ENCODE peak calls at places on chromosomes 3 and 15, in ten cellular contexts. One of them, this sample, is unnamed. For H3K27me3 and H3K4me1, the result is how much of the 10 kb centered on the place peaks cover.

GRCh38 chr3:38723569-38724391 is 74.3 kb upstream of the SCN5A start:
- DNase-seq in MM.1S: no peak
- DNase-seq in heart left ventricle: peak
- DNase-seq in GM23248: no peak
- DNase-seq in neural progenitor cell: no peak
- DNase-seq in pancreas: no peak
- DNase-seq in naive thymus-derived CD4-positive, alpha-beta T cell: no peak
- DNase-seq in CD8-positive, alpha-beta T cell: no peak
- DNase-seq in left ventricle myocardium inferior: peak
- DNase-seq in psoas muscle: no peak
- DNase-seq in this sample: no peak

GRCh38 chr3:127920738-127921137 is 5.7 kb downstream of the KBTBD12 start:
- DNase-seq in MM.1S: no peak
- DNase-seq in heart left ventricle: no peak
- DNase-seq in GM23248: no peak
- DNase-seq in neural progenitor cell: no peak
- DNase-seq in pancreas: no peak
- DNase-seq in naive thymus-derived CD4-positive, alpha-beta T cell: no peak
- DNase-seq in CD8-positive, alpha-beta T cell: no peak
- DNase-seq in left ventricle myocardium inferior: no peak
- DNase-seq in psoas muscle: no peak
- DNase-seq in this sample: no peak

GRCh38 chr15:67405208-67406191 is 115.4 kb upstream of the C15orf61 start:
- DNase-seq in MM.1S: no peak
- DNase-seq in heart left ventricle: no peak
- DNase-seq in GM23248: peak
- DNase-seq in neural progenitor cell: no peak
- DNase-seq in pancreas: no peak
- DNase-seq in naive thymus-derived CD4-positive, alpha-beta T cell: no peak
- DNase-seq in CD8-positive, alpha-beta T cell: no peak
- DNase-seq in left ventricle myocardium inferior: no peak
- DNase-seq in psoas muscle: no peak
- DNase-seq in this sample: no peak

GRCh38 chr15:34109775-34110663 is 8.1 kb downstream of the PGBD4 start:
- DNase-seq in MM.1S: no peak
- DNase-seq in heart left ventricle: no peak
- DNase-seq in GM23248: peak
- DNase-seq in neural progenitor cell: peak
- DNase-seq in pancreas: no peak
- DNase-seq in naive thymus-derived CD4-positive, alpha-beta T cell: peak
- DNase-seq in CD8-positive, alpha-beta T cell: no peak
- DNase-seq in left ventricle myocardium inferior: no peak
- DNase-seq in psoas muscle: no peak
- DNase-seq in this sample: no peak

GRCh38 chr3:119323401-119324107 is 29.4 kb downstream of the ARHGAP31 start:
- DNase-seq in MM.1S: no peak
- DNase-seq in heart left ventricle: no peak
- DNase-seq in GM23248: no peak
- DNase-seq in neural progenitor cell: no peak
- DNase-seq in pancreas: peak
- DNase-seq in naive thymus-derived CD4-positive, alpha-beta T cell: peak
- DNase-seq in CD8-positive, alpha-beta T cell: no peak
- DNase-seq in left ventricle myocardium inferior: no peak
- DNase-seq in psoas muscle: no peak
- DNase-seq in this sample: no peak

GRCh38 chr3:150249776-150250175 is 158.3 kb upstream of the TSC22D2 start:
- DNase-seq in MM.1S: no peak
- DNase-seq in heart left ventricle: no peak
- DNase-seq in GM23248: no peak
- DNase-seq in neural progenitor cell: no peak
- DNase-seq in pancreas: no peak
- DNase-seq in naive thymus-derived CD4-positive, alpha-beta T cell: no peak
- DNase-seq in CD8-positive, alpha-beta T cell: no peak
- DNase-seq in left ventricle myocardium inferior: no peak
- DNase-seq in psoas muscle: no peak
- DNase-seq in this sample: no peak

GRCh38 chr3:38582941-38583645 is 66.4 kb downstream of the SCN5A start:
- DNase-seq in MM.1S: no peak
- DNase-seq in heart left ventricle: peak
- DNase-seq in GM23248: no peak
- DNase-seq in neural progenitor cell: no peak
- DNase-seq in pancreas: no peak
- DNase-seq in naive thymus-derived CD4-positive, alpha-beta T cell: no peak
- DNase-seq in CD8-positive, alpha-beta T cell: no peak
- DNase-seq in left ventricle myocardium inferior: no peak
- DNase-seq in psoas muscle: no peak
- DNase-seq in this sample: no peak

GRCh38 chr3:169387751-169388696 is 275.5 kb downstream of the MECOM start:
- DNase-seq in MM.1S: peak
- DNase-seq in heart left ventricle: peak
- DNase-seq in GM23248: peak
- DNase-seq in neural progenitor cell: peak
- DNase-seq in pancreas: no peak
- DNase-seq in naive thymus-derived CD4-positive, alpha-beta T cell: no peak
- DNase-seq in CD8-positive, alpha-beta T cell: no peak
- DNase-seq in left ventricle myocardium inferior: peak
- DNase-seq in psoas muscle: peak
- DNase-seq in this sample: peak

GRCh38 chr15:100330221-100330620 is 11.6 kb downstream of the ADAMTS17 start:
- DNase-seq in MM.1S: no peak
- DNase-seq in heart left ventricle: no peak
- DNase-seq in GM23248: no peak
- DNase-seq in neural progenitor cell: no peak
- DNase-seq in pancreas: no peak
- DNase-seq in naive thymus-derived CD4-positive, alpha-beta T cell: no peak
- DNase-seq in CD8-positive, alpha-beta T cell: no peak
- DNase-seq in left ventricle myocardium inferior: no peak
- DNase-seq in psoas muscle: no peak
- DNase-seq in this sample: no peak

GRCh38 chr3:195066441-195066841 is 204.5 kb downstream of the XXYLT1 start:
- DNase-seq in MM.1S: no peak
- DNase-seq in heart left ventricle: no peak
- DNase-seq in GM23248: no peak
- DNase-seq in neural progenitor cell: no peak
- DNase-seq in pancreas: peak
- DNase-seq in naive thymus-derived CD4-positive, alpha-beta T cell: no peak
- DNase-seq in CD8-positive, alpha-beta T cell: no peak
- DNase-seq in left ventricle myocardium inferior: no peak
- DNase-seq in psoas muscle: peak
- DNase-seq in this sample: no peak

GRCh38 chr3:4271834-4272233 is 31.3 kb upstream of the SETMAR start:
- DNase-seq in MM.1S: peak
- DNase-seq in heart left ventricle: no peak
- DNase-seq in GM23248: peak
- DNase-seq in neural progenitor cell: peak
- DNase-seq in pancreas: no peak
- DNase-seq in naive thymus-derived CD4-positive, alpha-beta T cell: peak
- DNase-seq in CD8-positive, alpha-beta T cell: no peak
- DNase-seq in left ventricle myocardium inferior: no peak
- DNase-seq in psoas muscle: no peak
- DNase-seq in this sample: no peak

GRCh38 chr3:14847613-14848541 is 29.1 kb downstream of the FGD5 start:
- DNase-seq in MM.1S: no peak
- DNase-seq in heart left ventricle: peak
- DNase-seq in GM23248: no peak
- DNase-seq in neural progenitor cell: peak
- DNase-seq in pancreas: no peak
- DNase-seq in naive thymus-derived CD4-positive, alpha-beta T cell: no peak
- DNase-seq in CD8-positive, alpha-beta T cell: no peak
- DNase-seq in left ventricle myocardium inferior: peak
- DNase-seq in psoas muscle: peak
- DNase-seq in this sample: peak

GRCh38 chr3:58251653-58252052 is 14.1 kb downstream of the ABHD6 start:
- DNase-seq in MM.1S: no peak
- DNase-seq in heart left ventricle: no peak
- DNase-seq in GM23248: peak
- DNase-seq in neural progenitor cell: no peak
- DNase-seq in pancreas: no peak
- DNase-seq in naive thymus-derived CD4-positive, alpha-beta T cell: no peak
- DNase-seq in CD8-positive, alpha-beta T cell: no peak
- DNase-seq in left ventricle myocardium inferior: no peak
- DNase-seq in psoas muscle: no peak
- DNase-seq in this sample: no peak

GRCh38 chr15:75531041-75531450 is 48.1 kb downstream of the PTPN9 start:
- DNase-seq in MM.1S: no peak
- DNase-seq in heart left ventricle: peak
- DNase-seq in GM23248: peak
- DNase-seq in neural progenitor cell: no peak
- DNase-seq in pancreas: no peak
- DNase-seq in naive thymus-derived CD4-positive, alpha-beta T cell: no peak
- DNase-seq in CD8-positive, alpha-beta T cell: no peak
- DNase-seq in left ventricle myocardium inferior: peak
- DNase-seq in psoas muscle: peak
- DNase-seq in this sample: peak

GRCh38 chr3:15339786-15340215 is 7.4 kb upstream of the SH3BP5 start:
- DNase-seq in MM.1S: no peak
- DNase-seq in heart left ventricle: no peak
- DNase-seq in GM23248: peak
- DNase-seq in neural progenitor cell: no peak
- DNase-seq in pancreas: no peak
- DNase-seq in naive thymus-derived CD4-positive, alpha-beta T cell: no peak
- DNase-seq in CD8-positive, alpha-beta T cell: no peak
- DNase-seq in left ventricle myocardium inferior: no peak
- DNase-seq in psoas muscle: no peak
- DNase-seq in this sample: no peak

GRCh38 chr3:74045000-74045399 is 420.3 kb upstream of the PDZRN3 start:
- DNase-seq in MM.1S: no peak
- DNase-seq in heart left ventricle: no peak
- DNase-seq in GM23248: no peak
- DNase-seq in neural progenitor cell: no peak
- DNase-seq in pancreas: no peak
- DNase-seq in naive thymus-derived CD4-positive, alpha-beta T cell: no peak
- DNase-seq in CD8-positive, alpha-beta T cell: no peak
- DNase-seq in left ventricle myocardium inferior: no peak
- DNase-seq in psoas muscle: no peak
- DNase-seq in this sample: no peak

GRCh38 chr15:70083423-70083822 is 14.3 kb downstream of the TLE3 start:
- DNase-seq in MM.1S: no peak
- DNase-seq in heart left ventricle: no peak
- DNase-seq in GM23248: no peak
- DNase-seq in neural progenitor cell: peak
- DNase-seq in pancreas: no peak
- DNase-seq in naive thymus-derived CD4-positive, alpha-beta T cell: no peak
- DNase-seq in CD8-positive, alpha-beta T cell: no peak
- DNase-seq in left ventricle myocardium inferior: no peak
- DNase-seq in psoas muscle: no peak
- DNase-seq in this sample: no peak

GRCh38 chr3:96814581-96815567 is at the start of gene EPHA6:
- DNase-seq in MM.1S: no peak
- DNase-seq in heart left ventricle: no peak
- DNase-seq in GM23248: peak
- DNase-seq in neural progenitor cell: peak
- DNase-seq in pancreas: peak
- DNase-seq in naive thymus-derived CD4-positive, alpha-beta T cell: no peak
- DNase-seq in CD8-positive, alpha-beta T cell: no peak
- DNase-seq in left ventricle myocardium inferior: no peak
- DNase-seq in psoas muscle: peak
- DNase-seq in this sample: no peak

DNA sequence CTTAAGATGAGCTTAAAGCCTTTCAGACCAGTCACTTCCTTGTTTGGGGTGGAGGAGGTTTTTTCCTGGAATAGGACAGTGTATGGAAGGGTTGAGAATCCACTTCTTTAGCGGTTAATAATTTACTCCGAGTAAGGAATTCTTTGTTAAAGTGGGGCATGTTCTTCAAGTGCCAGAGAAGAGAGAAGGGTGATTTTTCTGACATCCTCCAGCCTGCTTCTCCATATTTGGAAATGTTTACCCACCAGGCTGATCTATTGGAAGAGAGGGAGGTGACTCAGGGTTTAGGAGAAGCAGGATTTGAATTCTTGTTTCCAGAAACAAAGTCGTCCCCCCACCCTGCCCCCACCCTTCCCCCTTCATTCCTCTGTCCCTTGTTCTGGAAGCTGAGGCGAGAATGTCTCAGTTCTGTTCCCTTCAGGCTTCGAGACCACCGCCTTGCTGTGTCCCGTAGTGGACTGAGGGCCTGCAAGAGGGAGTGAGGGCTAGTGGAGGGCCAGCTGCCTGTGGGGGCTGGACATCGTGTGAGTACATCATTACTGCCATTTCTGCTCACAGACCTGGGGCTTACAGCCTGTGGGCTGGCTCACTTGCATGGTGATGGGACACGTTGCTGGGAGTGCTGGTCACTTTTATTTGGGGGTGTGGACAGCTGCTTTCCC is 58.5 kb downstream of the LPP start:
- DNase-seq in MM.1S: no peak
- DNase-seq in heart left ventricle: no peak
- DNase-seq in GM23248: peak
- DNase-seq in neural progenitor cell: no peak
- DNase-seq in pancreas: no peak
- DNase-seq in naive thymus-derived CD4-positive, alpha-beta T cell: no peak
- DNase-seq in CD8-positive, alpha-beta T cell: no peak
- DNase-seq in left ventricle myocardium inferior: no peak
- DNase-seq in psoas muscle: no peak
- DNase-seq in this sample: no peak
- H3K4me3 ChIP-seq in MM.1S: no peak
- H3K4me3 ChIP-seq in heart left ventricle: no peak
- H3K4me3 ChIP-seq in GM23248: no peak
- H3K4me3 ChIP-seq in neural progenitor cell: no peak
- H3K4me3 ChIP-seq in pancreas: no peak
- H3K4me3 ChIP-seq in naive thymus-derived CD4-positive, alpha-beta T cell: no peak
- H3K4me3 ChIP-seq in CD8-positive, alpha-beta T cell: no peak
- H3K4me3 ChIP-seq in left ventricle myocardium inferior: no peak
- H3K4me3 ChIP-seq in psoas muscle: peak
- H3K4me3 ChIP-seq in this sample: no peak

GRCh38 chr3:166764698-166765318 is 615.3 kb downstream of the ZBBX start:
- DNase-seq in MM.1S: no peak
- DNase-seq in heart left ventricle: no peak
- DNase-seq in GM23248: no peak
- DNase-seq in neural progenitor cell: no peak
- DNase-seq in pancreas: no peak
- DNase-seq in naive thymus-derived CD4-positive, alpha-beta T cell: no peak
- DNase-seq in CD8-positive, alpha-beta T cell: no peak
- DNase-seq in left ventricle myocardium inferior: no peak
- DNase-seq in psoas muscle: no peak
- DNase-seq in this sample: no peak
- H3K27me3 ChIP-seq in MM.1S: under half
- H3K27me3 ChIP-seq in heart left ventricle: under half
- H3K27me3 ChIP-seq in GM23248: under half
- H3K27me3 ChIP-seq in neural progenitor cell: under half
- H3K27me3 ChIP-seq in pancreas: under half
- H3K27me3 ChIP-seq in naive thymus-derived CD4-positive, alpha-beta T cell: under half
- H3K27me3 ChIP-seq in CD8-positive, alpha-beta T cell: under half
- H3K27me3 ChIP-seq in left ventricle myocardium inferior: under half
- H3K27me3 ChIP-seq in psoas muscle: under half
- H3K27me3 ChIP-seq in this sample: under half

GRCh38 chr3:171837698-171838097 is 5.5 kb upstream of the TMEM212 start:
- DNase-seq in MM.1S: no peak
- DNase-seq in heart left ventricle: no peak
- DNase-seq in GM23248: no peak
- DNase-seq in neural progenitor cell: no peak
- DNase-seq in pancreas: no peak
- DNase-seq in naive thymus-derived CD4-positive, alpha-beta T cell: no peak
- DNase-seq in CD8-positive, alpha-beta T cell: no peak
- DNase-seq in left ventricle myocardium inferior: no peak
- DNase-seq in psoas muscle: no peak
- DNase-seq in this sample: no peak
- H3K4me1 ChIP-seq in MM.1S: under half
- H3K4me1 ChIP-seq in heart left ventricle: half or more
- H3K4me1 ChIP-seq in GM23248: under half
- H3K4me1 ChIP-seq in neural progenitor cell: under half
- H3K4me1 ChIP-seq in pancreas: under half
- H3K4me1 ChIP-seq in naive thymus-derived CD4-positive, alpha-beta T cell: under half
- H3K4me1 ChIP-seq in CD8-positive, alpha-beta T cell: under half
- H3K4me1 ChIP-seq in left ventricle myocardium inferior: half or more
- H3K4me1 ChIP-seq in psoas muscle: under half
- H3K4me1 ChIP-seq in this sample: under half

GRCh38 chr3:185928532-185928931 is 9.3 kb downstream of the TRA2B start:
- DNase-seq in MM.1S: no peak
- DNase-seq in heart left ventricle: no peak
- DNase-seq in GM23248: peak
- DNase-seq in neural progenitor cell: peak
- DNase-seq in pancreas: no peak
- DNase-seq in naive thymus-derived CD4-positive, alpha-beta T cell: no peak
- DNase-seq in CD8-positive, alpha-beta T cell: no peak
- DNase-seq in left ventricle myocardium inferior: no peak
- DNase-seq in psoas muscle: no peak
- DNase-seq in this sample: no peak
- H3K4me3 ChIP-seq in MM.1S: no peak
- H3K4me3 ChIP-seq in heart left ventricle: no peak
- H3K4me3 ChIP-seq in GM23248: peak
- H3K4me3 ChIP-seq in neural progenitor cell: peak
- H3K4me3 ChIP-seq in pancreas: no peak
- H3K4me3 ChIP-seq in naive thymus-derived CD4-positive, alpha-beta T cell: peak
- H3K4me3 ChIP-seq in CD8-positive, alpha-beta T cell: peak
- H3K4me3 ChIP-seq in left ventricle myocardium inferior: peak
- H3K4me3 ChIP-seq in psoas muscle: peak
- H3K4me3 ChIP-seq in this sample: peak